ENCODE peak calls at places on chromosomes 12 and 14, in seven cellular contexts. T is tibial nerve, P is adrenal gland, M is astrocyte of the cerebellum, Y is heart left ventricle, S is fibroblast of villous mesenchyme, R is stomach. D is an unnamed sample.

GRCh38 chr12:5280091-5280490 is 151.8 kb upstream of the NTF3 start:
- DNase-seq in R (no peak), P (no peak), S (no peak), Y (no peak), M (no peak), T (no peak), D (no peak)

GRCh38 chr12:94875525-94875924 is 128.0 kb downstream of the NDUFA12 start:
- DNase-seq in P (peak; percentile 59), Y (no peak), T (no peak), M (no peak), S (peak; percentile 54), R (no peak), D (peak; percentile 17)

GRCh38 chr12:114762490-114763110 is 78.6 kb upstream of the TBX3 start:
- DNase-seq in S (peak; percentile 79), P (no peak), Y (peak; percentile 31), R (no peak), T (no peak), M (no peak), D (peak; percentile 68)

GRCh38 chr14:86961106-86961716 is 1031.8 kb downstream of the GALC start:
- DNase-seq in Y (no peak), M (no peak), R (no peak), T (no peak), S (no peak), P (no peak), D (peak; percentile 2)

GRCh38 chr12:48192861-48193260 is 9.4 kb downstream of the CCDC184 start:
- DNase-seq in P (no peak), S (peak; percentile 57), Y (no peak), M (no peak), T (no peak), R (no peak), D (no peak)

GRCh38 chr14:67764496-67764895 is 51.9 kb downstream of the ZFYVE26 start:
- DNase-seq in P (no peak), T (no peak), R (no peak), Y (no peak), S (no peak), M (no peak), D (no peak)

GRCh38 chr14:102927878-102928411 is 5.5 kb downstream of the AMN start:
- DNase-seq in R (no peak), P (no peak), M (no peak), S (no peak), T (no peak), Y (no peak), D (no peak)

GRCh38 chr12:117045175-117045997 is 53.8 kb downstream of the TESC start:
- DNase-seq in M (no peak), S (no peak), P (no peak), R (no peak), Y (no peak), T (no peak), D (no peak)

GRCh38 chr12:11075642-11076041 is 13.5 kb upstream of the TAS2R46 start:
- DNase-seq in M (no peak), S (no peak), T (no peak), P (no peak), Y (no peak), R (no peak), D (no peak)

GRCh38 chr14:24693353-24693737 is 59.4 kb upstream of the GZMB start:
- DNase-seq in M (no peak), P (no peak), S (no peak), Y (no peak), T (no peak), R (no peak), D (no peak)
- TF ChIP-seq CTCF in M (no peak), P (no peak), S (no peak), Y (no peak), T (no peak), R (no peak), D (no peak)

DNA sequence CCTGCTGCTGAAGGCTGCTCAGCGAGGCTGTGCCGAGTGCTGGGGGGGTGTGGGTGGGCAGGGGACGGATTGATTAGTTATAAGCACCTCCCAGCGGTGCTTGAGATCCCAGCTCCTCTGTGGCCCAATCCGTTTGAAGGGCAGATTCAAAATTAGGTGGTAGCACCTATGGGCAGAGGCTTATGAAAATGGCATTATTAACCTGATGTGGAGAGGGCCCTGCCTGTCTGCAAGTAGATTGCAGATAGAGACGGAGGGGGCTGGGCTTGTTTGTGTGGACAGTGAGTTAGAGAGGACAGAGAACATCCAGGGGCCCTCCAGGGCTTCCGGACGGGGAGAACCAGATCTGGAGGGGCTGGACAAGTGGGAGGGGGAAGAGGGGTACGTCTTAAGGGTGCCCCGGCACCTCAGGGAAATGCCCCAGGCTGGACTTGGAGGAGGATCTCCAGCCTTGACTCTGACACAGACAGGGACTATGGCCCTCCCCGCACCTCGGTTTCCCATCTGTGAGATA is at the start of gene RTL1:
- DNase-seq in T (no peak), S (no peak), Y (no peak), M (no peak), P (peak; percentile 76), R (no peak), D (no peak)
- H3K4me3 ChIP-seq in T (no peak within 1 kb of the TSS), S (no peak within 1 kb of the TSS), Y (no peak within 1 kb of the TSS), M (no peak within 1 kb of the TSS), P (no peak within 1 kb of the TSS), R (no peak within 1 kb of the TSS), D (no peak within 1 kb of the TSS)

DNA sequence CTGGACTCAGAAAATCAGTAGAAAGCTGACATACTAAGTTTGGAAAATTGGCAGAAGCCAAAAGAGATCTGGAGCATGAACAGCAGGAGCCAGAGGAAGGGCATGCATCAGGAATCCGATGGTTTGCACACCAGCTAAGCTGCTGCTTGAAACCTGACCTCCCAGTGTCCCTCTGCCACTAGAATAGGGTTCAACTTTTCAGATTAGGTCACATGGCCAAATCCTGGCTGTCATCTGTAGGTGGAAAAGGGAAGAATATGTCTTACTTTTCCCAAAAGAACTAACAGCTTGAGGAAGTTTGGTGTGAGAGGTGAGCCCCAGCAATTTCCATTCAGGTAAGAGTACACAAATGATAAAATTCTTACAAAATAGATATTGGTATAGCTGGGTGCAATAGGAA is 732.6 kb downstream of the RERGL start:
- DNase-seq in P (no peak), T (no peak), Y (no peak), R (no peak), S (no peak), M (no peak), D (no peak)
- TF ChIP-seq CTCF in P (no peak), T (no peak), Y (no peak), R (no peak), S (no peak), M (no peak), D (no peak)

GRCh38 chr14:75184039-75184438 is 7.6 kb upstream of the TMED10 start:
- DNase-seq in S (no peak), T (no peak), R (no peak), Y (no peak), M (no peak), P (no peak), D (no peak)
- H3K4me3 ChIP-seq in S (no peak overlapping the region), T (no peak overlapping the region), R (no peak overlapping the region), Y (no peak overlapping the region), M (no peak overlapping the region), P (no peak overlapping the region), D (no peak overlapping the region)

GRCh38 chr12:88579572-88579940 is 715 bp downstream of the KITLG start:
- DNase-seq in S (no peak), M (no peak), Y (peak; percentile 46), T (peak; percentile 18), R (peak; percentile 68), P (peak; percentile 56), D (no peak)

GRCh38 chr12:88577537-88577936 is 2.7 kb downstream of the KITLG start:
- DNase-seq in M (no peak), R (no peak), Y (no peak), S (no peak), P (no peak), T (no peak), D (no peak)

GRCh38 chr12:88579941-88580871 is at the start of gene KITLG:
- DNase-seq in P (peak; percentile 87), Y (peak; percentile 86), R (peak; percentile 90), S (peak; percentile 83), M (peak; percentile 65), T (peak; percentile 72), D (peak; percentile 91)

GRCh38 chr12:88578274-88578673 is 2.0 kb downstream of the KITLG start:
- DNase-seq in S (no peak), M (no peak), T (no peak), P (no peak), Y (no peak), R (no peak), D (no peak)

GRCh38 chr12:88578821-88579518 is 1.3 kb downstream of the KITLG start:
- DNase-seq in S (no peak), P (peak; percentile 53), R (no peak), Y (no peak), T (no peak), M (no peak), D (no peak)
- TF ChIP-seq CTCF in S (peak; percentile 42), P (peak; percentile 30), R (peak; percentile 42), Y (peak; percentile 47), T (peak; percentile 45), M (peak; percentile 56), D (peak; percentile 44)

GRCh38 chr12:124995200-124995961 is 1.9 kb downstream of the BRI3BP start:
- DNase-seq in M (no peak), R (no peak), Y (no peak), P (no peak), S (no peak), T (no peak), D (no peak)
- H3K4me3 ChIP-seq in M (no peak overlapping the region), R (peak overlapping the region; percentile 98), Y (peak overlapping the region; percentile 68), P (no peak overlapping the region), S (peak overlapping the region; percentile 68), T (no peak overlapping the region), D (no peak overlapping the region)

DNA sequence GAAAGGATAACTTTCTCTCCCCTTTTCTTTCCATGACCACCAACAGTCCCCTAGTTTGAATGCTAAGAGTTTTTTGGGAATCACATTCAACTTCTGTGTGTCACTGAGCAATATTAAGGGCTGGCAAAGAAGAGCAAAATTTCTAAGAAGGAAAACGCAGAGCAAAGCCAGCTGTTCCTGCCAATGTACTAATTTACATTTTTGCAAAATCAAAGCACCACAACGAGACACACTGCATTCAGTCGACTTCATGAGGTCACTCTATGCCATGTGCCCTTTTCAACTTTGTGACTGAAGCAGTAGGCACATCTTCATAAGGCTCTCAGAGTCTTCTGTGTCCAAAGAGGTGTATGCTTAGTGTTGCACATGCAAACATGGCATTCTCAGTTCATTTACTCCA is 66.4 kb downstream of the PTPRR start:
- DNase-seq in R (no peak), M (no peak), P (no peak), S (no peak), T (no peak), Y (no peak), D (no peak)
- TF ChIP-seq CTCF in R (no peak), M (no peak), P (no peak), S (no peak), T (no peak), Y (no peak), D (no peak)

D was measured in fibroblast of pulmonary artery.